ENCODE peak calls at places on chromosomes 5 and 9, in seven cellular contexts. Z is fibroblast of lung, Y is tibial artery, J is right atrium auricular region, W is Peyer's patch, T is stomach, V is lung. Q is an unnamed sample. For H3K4me1, the result is how much of the 10 kb centered on the place peaks cover.

GRCh38 chr5:149636861-149637246 is 55.6 kb downstream of the ARHGEF37 start:
- DNase-seq in Z (peak), Y (peak), J (no peak), W (peak), T (no peak), V (peak), Q (no peak)

GRCh38 chr5:1783214-1783551 is 16.5 kb downstream of the MRPL36 start:
- DNase-seq in Z (no peak), Y (no peak), J (no peak), W (peak), T (no peak), V (no peak), Q (no peak)

GRCh38 chr5:168299372-168299771 is 7.9 kb downstream of the WWC1 start:
- DNase-seq in Z (no peak), Y (no peak), J (no peak), W (no peak), T (no peak), V (no peak), Q (no peak)

GRCh38 chr5:93303291-93303691 is 277.7 kb downstream of the NR2F1-AS1 start:
- DNase-seq in Z (no peak), Y (no peak), J (no peak), W (no peak), T (no peak), V (no peak), Q (no peak)

GRCh38 chr5:110852053-110852452 is 113.2 kb downstream of the SLC25A46 start:
- DNase-seq in Z (no peak), Y (no peak), J (no peak), W (no peak), T (no peak), V (no peak), Q (no peak)

GRCh38 chr5:52710972-52711596 is 76.6 kb upstream of the ITGA1 start:
- DNase-seq in Z (peak), Y (no peak), J (no peak), W (no peak), T (no peak), V (no peak), Q (no peak)

GRCh38 chr5:178589180-178590140 is 733 bp downstream of the COL23A1 start:
- DNase-seq in Z (peak), Y (no peak), J (no peak), W (no peak), T (no peak), V (no peak), Q (peak)

GRCh38 chr9:90985631-90986030 is 184.0 kb downstream of the SYK start:
- DNase-seq in Z (peak), Y (no peak), J (no peak), W (no peak), T (no peak), V (no peak), Q (no peak)

GRCh38 chr5:154757647-154758406 is 2.6 kb downstream of the LARP1 start:
- DNase-seq in Z (no peak), Y (no peak), J (no peak), W (peak), T (no peak), V (no peak), Q (no peak)

GRCh38 chr9:121191235-121191634 is 10.4 kb downstream of the RAB14 start:
- DNase-seq in Z (no peak), Y (no peak), J (no peak), W (no peak), T (no peak), V (no peak), Q (no peak)

GRCh38 chr5:81779125-81779934 is 28.4 kb upstream of the SSBP2 start:
- DNase-seq in Z (peak), Y (peak), J (no peak), W (peak), T (peak), V (peak), Q (peak)

GRCh38 chr5:147051193-147051592 is 172.6 kb upstream of the PPP2R2B start:
- DNase-seq in Z (no peak), Y (no peak), J (no peak), W (no peak), T (no peak), V (no peak), Q (no peak)

GRCh38 chr9:91939953-91940352 is 10.1 kb downstream of the ROR2 start:
- DNase-seq in Z (no peak), Y (no peak), J (no peak), W (peak), T (peak), V (no peak), Q (no peak)

GRCh38 chr5:82045526-82046267 is 73.9 kb downstream of the ATG10 start:
- DNase-seq in Z (peak), Y (no peak), J (no peak), W (no peak), T (no peak), V (no peak), Q (no peak)

GRCh38 chr9:112439171-112439570 is 47.5 kb upstream of the KIAA1958 start:
- DNase-seq in Z (no peak), Y (no peak), J (no peak), W (no peak), T (no peak), V (no peak), Q (no peak)

GRCh38 chr9:109593612-109594011 is 95.5 kb upstream of the PTPN3 start:
- DNase-seq in Z (no peak), Y (no peak), J (no peak), W (no peak), T (no peak), V (no peak), Q (no peak)

GRCh38 chr9:93667627-93668026 is 91.2 kb downstream of the PHF2 start:
- DNase-seq in Z (no peak), Y (peak), J (no peak), W (peak), T (no peak), V (no peak), Q (no peak)

GRCh38 chr9:14043491-14043890 is 270.4 kb downstream of the NFIB start:
- DNase-seq in Z (peak), Y (no peak), J (no peak), W (no peak), T (no peak), V (no peak), Q (no peak)

GRCh38 chr5:179800696-179801201 is 5.9 kb downstream of the MGAT4B start:
- DNase-seq in Z (no peak), Y (no peak), J (no peak), W (no peak), T (no peak), V (no peak), Q (no peak)

GRCh38 chr9:128254855-128255759 is 20.7 kb downstream of the GOLGA2 start:
- DNase-seq in Z (peak), Y (peak), J (no peak), W (peak), T (peak), V (peak), Q (peak)

GRCh38 chr9:129357773-129358250 is 179.8 kb upstream of the IER5L start:
- DNase-seq in Z (no peak), Y (no peak), J (no peak), W (no peak), T (no peak), V (no peak), Q (no peak)

GRCh38 chr5:170971-171800 is 20.1 kb upstream of the LRRC14B start:
- DNase-seq in Z (no peak), Y (peak), J (no peak), W (peak), T (no peak), V (no peak), Q (no peak)

GRCh38 chr5:855771-856530 is 5.2 kb upstream of the ZDHHC11 start:
- DNase-seq in Z (no peak), Y (no peak), J (no peak), W (no peak), T (no peak), V (no peak), Q (no peak)

GRCh38 chr5:53243403-53243802 is 133.8 kb upstream of the MOCS2 start:
- DNase-seq in Z (no peak), Y (no peak), J (no peak), W (no peak), T (no peak), V (no peak), Q (no peak)

GRCh38 chr5:125486634-125487033 is 740.2 kb upstream of the ZNF608 start:
- DNase-seq in Z (peak), Y (no peak), J (no peak), W (no peak), T (no peak), V (no peak), Q (no peak)

GRCh38 chr5:15500326-15500958 is 462 bp downstream of the FBXL7 start:
- DNase-seq in Z (peak), Y (peak), J (peak), W (peak), T (peak), V (peak), Q (peak)

GRCh38 chr9:97759611-97760288 is 62.6 kb upstream of the XPA start:
- DNase-seq in Z (no peak), Y (no peak), J (no peak), W (no peak), T (no peak), V (no peak), Q (no peak)

GRCh38 chr9:130390986-130391385 is 53.8 kb upstream of the ASS1 start:
- DNase-seq in Z (no peak), Y (no peak), J (no peak), W (no peak), T (no peak), V (no peak), Q (no peak)

GRCh38 chr5:60177596-60177995 is 284.1 kb upstream of the PDE4D start:
- DNase-seq in Z (no peak), Y (no peak), J (no peak), W (no peak), T (no peak), V (no peak), Q (no peak)

GRCh38 chr5:7866194-7866593 is 2.6 kb downstream of the FASTKD3 start:
- DNase-seq in Z (no peak), Y (no peak), J (no peak), W (no peak), T (no peak), V (no peak), Q (no peak)

GRCh38 chr5:77947051-77947428 is 170.9 kb upstream of the TBCA start:
- DNase-seq in Z (no peak), Y (no peak), J (no peak), W (no peak), T (no peak), V (no peak), Q (no peak)

DNA sequence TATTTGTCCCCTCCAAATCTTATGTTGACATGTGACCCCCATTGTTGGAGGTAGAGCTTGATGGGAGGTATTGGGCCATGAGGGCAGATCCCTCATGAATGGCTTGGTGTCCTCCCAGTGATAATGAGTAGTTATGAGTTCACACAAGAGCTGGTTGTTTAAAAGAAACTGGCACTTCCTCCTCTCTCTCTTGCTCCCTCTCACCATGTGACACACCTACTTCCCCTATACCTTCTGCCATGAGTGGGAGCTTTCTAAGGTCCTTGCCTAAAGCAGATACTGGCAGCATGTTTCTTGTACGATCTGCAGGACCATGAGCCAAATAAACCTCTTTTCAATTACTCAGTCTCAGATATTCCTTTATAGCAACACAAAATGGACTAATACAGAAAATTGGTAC is 132.0 kb downstream of the PIK3R1 start:
- DNase-seq in Z (no peak), Y (no peak), J (no peak), W (no peak), T (no peak), V (no peak), Q (no peak)
- H3K4me1 ChIP-seq in Z (under half), Y (under half), J (under half), W (under half), T (under half), V (under half), Q (under half)

DNA sequence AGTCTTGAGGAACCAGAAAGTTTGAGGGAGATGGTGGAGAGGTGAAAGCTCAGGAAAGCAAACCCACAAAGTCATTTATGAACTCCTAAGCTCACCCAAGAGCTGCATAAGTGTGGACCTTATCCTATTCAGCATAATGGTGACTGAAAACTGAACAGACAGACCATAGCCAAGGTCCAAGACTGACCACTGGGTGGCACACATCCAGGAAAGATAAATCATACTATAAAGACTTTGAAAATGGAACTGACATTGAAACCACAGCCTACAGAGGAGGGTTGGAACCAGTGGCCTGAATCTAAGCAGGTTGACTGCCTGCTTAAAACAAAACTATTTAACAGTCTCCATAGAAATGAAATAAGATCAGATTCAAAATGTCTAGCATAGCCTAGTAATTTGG is 121.1 kb upstream of the RGS7BP start:
- DNase-seq in Z (peak), Y (no peak), J (no peak), W (no peak), T (no peak), V (no peak), Q (no peak)
- TF ChIP-seq CTCF in Z (no peak), Y (no peak), J (no peak), W (no peak), T (no peak), V (no peak), Q (no peak)

GRCh38 chr9:114787781-114788498 is 17.9 kb downstream of the TNFSF15 start:
- DNase-seq in Z (no peak), Y (no peak), J (no peak), W (no peak), T (no peak), V (no peak), Q (no peak)
- H3K4me1 ChIP-seq in Z (under half), Y (under half), J (under half), W (under half), T (under half), V (under half), Q (under half)

GRCh38 chr5:38189031-38189632 is 69.2 kb upstream of the EGFLAM start:
- DNase-seq in Z (no peak), Y (no peak), J (no peak), W (no peak), T (no peak), V (no peak), Q (no peak)
- TF ChIP-seq CTCF in Z (no peak), Y (no peak), J (no peak), W (no peak), T (no peak), V (no peak), Q (no peak)

GRCh38 chr9:87603854-87604490 is 106.3 kb downstream of the DAPK1 start:
- DNase-seq in Z (no peak), Y (no peak), J (no peak), W (no peak), T (no peak), V (no peak), Q (no peak)

GRCh38 chr9:87604886-87605588 is 107.4 kb downstream of the DAPK1 start:
- DNase-seq in Z (no peak), Y (no peak), J (no peak), W (no peak), T (no peak), V (no peak), Q (no peak)

GRCh38 chr9:87601595-87601994 is 103.9 kb downstream of the DAPK1 start:
- DNase-seq in Z (no peak), Y (no peak), J (no peak), W (no peak), T (no peak), V (no peak), Q (no peak)

GRCh38 chr9:87601175-87601574 is 103.5 kb downstream of the DAPK1 start:
- DNase-seq in Z (no peak), Y (peak), J (no peak), W (peak), T (peak), V (peak), Q (no peak)

DNA sequence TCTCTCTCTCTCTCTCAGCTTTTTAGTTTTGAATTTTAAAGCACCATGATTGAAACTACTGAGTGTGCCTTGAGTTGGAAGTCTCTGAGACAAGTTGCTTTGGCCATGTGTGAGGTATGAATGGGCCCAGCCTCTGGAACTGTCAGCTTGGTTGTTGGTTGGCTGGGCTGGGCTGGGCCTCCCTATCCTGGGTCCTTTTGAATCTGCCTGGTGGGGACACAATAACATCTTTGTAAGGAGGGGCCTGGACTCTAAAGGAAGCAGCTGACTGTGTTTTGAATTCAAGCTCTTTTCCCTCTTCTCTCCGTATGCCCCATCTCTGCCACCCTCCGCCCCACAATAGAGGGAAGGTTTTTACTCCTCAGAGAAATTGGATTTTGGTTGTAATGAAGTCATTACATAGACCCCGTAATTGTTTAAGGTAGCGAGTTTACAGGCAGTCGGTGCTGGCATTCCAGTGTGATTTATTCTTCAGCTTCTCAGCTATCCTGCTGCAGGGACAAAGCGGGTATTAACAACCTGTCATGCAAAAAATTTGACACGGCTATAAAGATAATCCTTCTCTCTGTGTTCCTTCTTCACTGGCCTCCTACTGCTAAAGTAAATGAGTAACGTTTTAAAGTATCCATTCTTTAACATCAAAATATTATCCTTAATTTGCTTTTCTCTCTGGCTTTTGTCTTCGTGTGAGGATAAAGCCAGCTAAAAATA is 105.4 kb downstream of the DAPK1 start:
- DNase-seq in Z (no peak), Y (no peak), J (no peak), W (no peak), T (no peak), V (no peak), Q (no peak)
- H3K4me1 ChIP-seq in Z (under half), Y (under half), J (under half), W (under half), T (half or more), V (under half), Q (under half)

GRCh38 chr9:133874061-133874638 is 118.0 kb downstream of the VAV2 start:
- DNase-seq in Z (no peak), Y (no peak), J (no peak), W (peak), T (no peak), V (no peak), Q (no peak)
- TF ChIP-seq CTCF in Z (no peak), Y (no peak), J (no peak), W (no peak), T (no peak), V (no peak), Q (no peak)

DNA sequence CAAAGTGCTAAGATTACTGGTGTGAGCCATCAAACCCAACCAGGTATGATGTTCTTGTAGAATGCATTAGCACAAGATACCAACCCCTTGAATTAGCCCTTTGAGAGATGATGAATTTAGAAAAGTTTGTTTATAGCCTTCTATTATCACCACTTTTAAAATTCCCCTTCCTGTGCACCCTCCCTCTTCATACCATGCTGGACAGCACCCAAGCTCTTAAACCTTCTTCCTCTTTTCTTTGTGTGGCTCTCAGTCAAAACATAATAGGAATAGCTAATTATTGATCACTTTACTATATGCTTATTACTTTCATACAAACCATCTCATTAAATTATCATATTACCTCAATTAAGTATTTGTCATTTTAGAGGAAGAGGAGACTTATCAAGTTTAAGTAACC is 87.6 kb upstream of the TMED7 start:
- DNase-seq in Z (no peak), Y (no peak), J (no peak), W (no peak), T (no peak), V (no peak), Q (no peak)
- H3K4me1 ChIP-seq in Z (under half), Y (under half), J (under half), W (under half), T (under half), V (under half), Q (under half)

GRCh38 chr9:131839281-131840084 is 99.6 kb upstream of the RAPGEF1 start:
- DNase-seq in Z (peak), Y (no peak), J (no peak), W (peak), T (no peak), V (no peak), Q (no peak)

GRCh38 chr9:131837836-131838235 is 98.0 kb upstream of the RAPGEF1 start:
- DNase-seq in Z (no peak), Y (no peak), J (no peak), W (no peak), T (no peak), V (no peak), Q (no peak)

GRCh38 chr9:131840220-131840619 is 100.3 kb upstream of the RAPGEF1 start:
- DNase-seq in Z (no peak), Y (no peak), J (no peak), W (no peak), T (no peak), V (no peak), Q (no peak)

GRCh38 chr9:131837316-131837715 is 97.4 kb upstream of the RAPGEF1 start:
- DNase-seq in Z (no peak), Y (no peak), J (no peak), W (no peak), T (peak), V (no peak), Q (peak)

DNA sequence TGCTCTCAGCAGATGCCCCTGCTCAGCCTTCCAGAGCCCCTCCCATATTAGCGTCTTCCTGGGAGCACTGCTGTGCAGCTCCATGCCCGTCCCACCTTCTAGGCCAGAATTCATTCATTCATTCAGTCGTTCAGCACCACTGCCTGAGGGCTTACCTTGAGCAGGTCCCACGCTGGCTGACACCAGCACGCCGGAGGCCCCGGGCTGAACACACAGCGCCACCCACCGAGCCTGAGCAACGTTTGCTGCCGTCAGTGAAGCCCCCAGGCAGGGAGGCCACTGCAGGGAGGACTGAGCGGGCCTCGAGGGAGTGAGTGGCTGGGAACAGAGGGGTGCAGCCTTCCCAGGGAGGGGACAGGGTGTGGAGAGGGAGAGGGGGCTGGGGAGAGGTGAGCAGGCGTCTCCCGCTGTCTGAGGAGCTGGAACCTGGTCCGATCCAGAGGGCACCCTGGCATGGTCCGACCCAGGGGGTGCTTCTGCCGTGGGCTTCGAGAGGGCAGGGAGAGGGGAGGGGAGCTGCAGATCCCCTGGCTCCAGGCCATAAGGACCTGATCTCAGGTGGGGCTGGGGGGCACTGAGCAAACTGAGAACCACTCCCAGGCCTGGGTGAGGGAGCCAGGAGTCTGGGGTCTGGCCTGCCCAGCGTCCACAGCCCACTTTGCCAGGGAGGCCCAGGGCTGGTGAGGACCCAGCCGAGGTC is 98.9 kb upstream of the RAPGEF1 start:
- DNase-seq in Z (no peak), Y (no peak), J (no peak), W (no peak), T (no peak), V (no peak), Q (no peak)
- TF ChIP-seq CTCF in Z (no peak), Y (no peak), J (no peak), W (no peak), T (no peak), V (no peak), Q (no peak)

GRCh38 chr9:114898741-114899140 is 31.6 kb downstream of the TNFSF8 start:
- DNase-seq in Z (no peak), Y (peak), J (no peak), W (peak), T (peak), V (no peak), Q (peak)
- H3K4me1 ChIP-seq in Z (under half), Y (under half), J (under half), W (under half), T (under half), V (under half), Q (under half)

Q was measured in heart right ventricle.